ENCODE peak calls at places on chromosomes 7 and 10, in seven cellular contexts. U is SK-N-SH, B is H1, S is GM12892, D is HepG2, R is K562, J is GM12878. M is an unnamed sample.

GRCh38 chr10:114856544-114857287 is 35.1 kb downstream of the FHIP2A start:
- DNase-seq in U (no peak), B (no peak), S (no peak), D (no peak), R (no peak), J (no peak), M (no peak)

GRCh38 chr7:156836443-156836842 is 56.5 kb downstream of the LMBR1 start:
- DNase-seq in U (no peak), B (no peak), S (no peak), D (no peak), R (no peak), J (no peak), M (no peak)

GRCh38 chr10:122689146-122689807 is 10.4 kb downstream of the C10orf120 start:
- DNase-seq in U (no peak), B (no peak), S (no peak), D (no peak), R (no peak), J (no peak), M (no peak)

GRCh38 chr10:91048380-91048779 is 127.5 kb upstream of the ANKRD1 start:
- DNase-seq in U (no peak), B (no peak), S (no peak), D (no peak), R (no peak), J (no peak), M (no peak)

GRCh38 chr10:77836299-77836820 is 90.2 kb downstream of the DLG5 start:
- DNase-seq in U (no peak), B (no peak), S (peak; percentile 41), D (no peak), R (peak; percentile 94), J (peak; percentile 66), M (peak; percentile 54)

GRCh38 chr10:4131407-4132215 is 346.6 kb upstream of the KLF6 start:
- DNase-seq in U (no peak), B (no peak), S (no peak), D (no peak), R (no peak), J (peak; percentile 66), M (no peak)

GRCh38 chr7:95335093-95335492 is 10.8 kb upstream of the PON1 start:
- DNase-seq in U (no peak), B (no peak), S (no peak), D (no peak), R (no peak), J (no peak), M (no peak)

GRCh38 chr7:29940199-29940598 is 49.4 kb downstream of the SCRN1 start:
- DNase-seq in U (no peak), B (no peak), S (no peak), D (no peak), R (no peak), J (no peak), M (no peak)

GRCh38 chr7:48182736-48183369 is 11.6 kb downstream of the ABCA13 start:
- DNase-seq in U (no peak), B (no peak), S (no peak), D (no peak), R (no peak), J (no peak), M (no peak)

GRCh38 chr7:99631311-99632109 is 14.8 kb downstream of the ZSCAN25 start:
- DNase-seq in U (no peak), B (no peak), S (no peak), D (peak; percentile 64), R (peak; percentile 43), J (no peak), M (no peak)

GRCh38 chr7:136807598-136807997 is 60.9 kb upstream of the CHRM2 start:
- DNase-seq in U (peak; percentile 34), B (no peak), S (no peak), D (no peak), R (no peak), J (no peak), M (no peak)

GRCh38 chr7:3559178-3559765 is 258.2 kb downstream of the SDK1 start:
- DNase-seq in U (no peak), B (no peak), S (no peak), D (no peak), R (no peak), J (no peak), M (no peak)

GRCh38 chr10:85810674-85811073 is 555.9 kb downstream of the GRID1 start:
- DNase-seq in U (no peak), B (no peak), S (no peak), D (no peak), R (no peak), J (no peak), M (no peak)

GRCh38 chr7:139852482-139852845 is 23.4 kb downstream of the TBXAS1 start:
- DNase-seq in U (no peak), B (no peak), S (no peak), D (peak; percentile 76), R (no peak), J (no peak), M (no peak)

GRCh38 chr10:81116990-81117389 is 579.3 kb downstream of the SH2D4B start:
- DNase-seq in U (peak; percentile 4), B (no peak), S (no peak), D (no peak), R (no peak), J (no peak), M (no peak)

GRCh38 chr10:123149568-123150228 is 1.8 kb downstream of the HMX2 start:
- DNase-seq in U (peak; percentile 63), B (peak; percentile 74), S (no peak), D (no peak), R (no peak), J (no peak), M (no peak)

GRCh38 chr7:114988755-114989154 is 66.9 kb downstream of the MDFIC start:
- DNase-seq in U (no peak), B (no peak), S (no peak), D (no peak), R (no peak), J (no peak), M (no peak)

GRCh38 chr7:114986181-114986800 is 64.4 kb downstream of the MDFIC start:
- DNase-seq in U (no peak), B (no peak), S (no peak), D (no peak), R (no peak), J (no peak), M (no peak)

GRCh38 chr7:114985316-114985715 is 63.4 kb downstream of the MDFIC start:
- DNase-seq in U (no peak), B (no peak), S (no peak), D (no peak), R (no peak), J (no peak), M (no peak)

GRCh38 chr7:114988035-114988434 is 66.1 kb downstream of the MDFIC start:
- DNase-seq in U (no peak), B (no peak), S (no peak), D (no peak), R (no peak), J (no peak), M (no peak)

GRCh38 chr7:114986805-114987204 is 64.9 kb downstream of the MDFIC start:
- DNase-seq in U (no peak), B (no peak), S (no peak), D (no peak), R (no peak), J (no peak), M (no peak)
- TF ChIP-seq TAF1 in U (no peak), B (no peak), S (no peak), D (no peak), R (no peak), J (no peak), M (no peak)

GRCh38 chr10:113681533-113682470 is 2.1 kb downstream of the CASP7 start:
- DNase-seq in U (no peak), B (no peak), S (no peak), D (no peak), R (no peak), J (peak; percentile 77), M (peak; percentile 34)

GRCh38 chr10:113686028-113686427 is 6.3 kb downstream of the CASP7 start:
- DNase-seq in U (no peak), B (no peak), S (no peak), D (no peak), R (no peak), J (no peak), M (no peak)

GRCh38 chr10:113683300-113683699 is 3.6 kb downstream of the CASP7 start:
- DNase-seq in U (no peak), B (no peak), S (no peak), D (no peak), R (no peak), J (no peak), M (no peak)

GRCh38 chr10:113679463-113680171 is at the start of gene CASP7:
- DNase-seq in U (peak; percentile 90), B (peak; percentile 84), S (peak; percentile 75), D (peak; percentile 83), R (peak; percentile 67), J (no peak), M (peak; percentile 75)

GRCh38 chr10:113680172-113681111 is 730 bp downstream of the CASP7 start:
- DNase-seq in U (no peak), B (no peak), S (no peak), D (peak; percentile 24), R (peak; percentile 5), J (peak; percentile 42), M (no peak)
- TF ChIP-seq POLR2AphosphoS5 in U (no peak), B (no peak), S (no peak), D (no peak), R (no peak), J (peak; percentile 1), M (no peak)

GRCh38 chr7:149719912-149720335 is 53.5 kb downstream of the ZNF467 start:
- DNase-seq in U (no peak), B (no peak), S (no peak), D (no peak), R (peak; percentile 91), J (no peak), M (no peak)

GRCh38 chr7:149720372-149721083 is 52.9 kb downstream of the ZNF467 start:
- DNase-seq in U (peak; percentile 78), B (no peak), S (no peak), D (peak; percentile 78), R (peak; percentile 41), J (no peak), M (no peak)

GRCh38 chr7:149717481-149717880 is 55.9 kb downstream of the ZNF467 start:
- DNase-seq in U (no peak), B (peak; percentile 24), S (no peak), D (no peak), R (peak; percentile 4), J (no peak), M (no peak)

GRCh38 chr7:149718730-149719049 is 54.7 kb downstream of the ZNF467 start:
- DNase-seq in U (no peak), B (peak; percentile 13), S (no peak), D (no peak), R (no peak), J (no peak), M (no peak)

GRCh38 chr7:149719050-149719899 is 54.1 kb downstream of the ZNF467 start:
- DNase-seq in U (no peak), B (no peak), S (no peak), D (no peak), R (peak; percentile 88), J (no peak), M (no peak)
- TF ChIP-seq TAF1 in U (no peak), B (no peak), S (no peak), D (no peak), R (peak; percentile 34), J (no peak), M (no peak)

DNA sequence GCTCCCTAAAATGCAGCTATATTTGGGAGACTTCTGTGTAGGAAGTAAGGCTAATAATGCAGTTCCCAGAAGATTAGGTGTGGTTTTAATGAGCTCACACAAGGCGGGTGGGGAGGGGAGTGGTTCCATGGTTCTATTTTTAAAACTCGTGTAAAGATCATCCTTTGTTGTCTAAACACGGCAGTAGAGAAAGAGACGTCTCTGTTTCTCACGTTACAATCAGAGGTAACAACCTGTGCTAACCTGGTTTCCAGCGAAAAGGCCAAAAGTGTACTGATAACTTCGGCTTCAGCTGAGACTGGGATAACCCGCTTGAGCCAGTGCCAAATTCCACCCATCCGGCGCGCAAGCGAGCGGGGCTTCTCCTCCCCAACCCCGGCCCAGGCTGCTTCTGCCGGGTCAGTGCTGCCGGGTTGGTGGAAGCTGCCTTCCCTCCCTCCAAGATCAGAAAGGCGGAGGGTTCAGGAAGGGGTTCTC is 2.5 kb upstream of the MAP3K8 start:
- DNase-seq in U (no peak), B (no peak), S (no peak), D (no peak), R (peak; percentile 24), J (no peak), M (no peak)
- TF ChIP-seq POLR2AphosphoS5 in U (no peak), B (no peak), S (no peak), D (no peak), R (no peak), J (no peak), M (no peak)